ENCODE peak calls at places on chromosomes 16 and 17, in four cellular contexts. R is GM23338, O is prostate gland, Y is retinal pigment epithelial cell. T is an unnamed sample.

GRCh38 chr16:12538667-12539081 is 265.0 kb downstream of the CPPED1 start:
- DNase-seq in R (no peak), O (no peak), Y (no peak), T (peak)

GRCh38 chr16:22265351-22265750 is 31.9 kb upstream of the POLR3E start:
- DNase-seq in R (no peak), O (no peak), Y (no peak), T (no peak)

GRCh38 chr17:63963123-63963522 is 9.6 kb downstream of the SCN4A start:
- DNase-seq in R (no peak), O (no peak), Y (no peak), T (no peak)

GRCh38 chr17:69348441-69348840 is 21.5 kb upstream of the ABCA5 start:
- DNase-seq in R (no peak), O (no peak), Y (no peak), T (no peak)

GRCh38 chr17:43517615-43518386 is 28.3 kb downstream of the ETV4 start:
- DNase-seq in R (no peak), O (no peak), Y (no peak), T (no peak)

GRCh38 chr17:77287432-77288068 is 146.8 kb downstream of the SEC14L1 start:
- DNase-seq in R (peak), O (peak), Y (peak), T (no peak)

GRCh38 chr17:3766783-3767182 is 34.2 kb downstream of the ITGAE start:
- DNase-seq in R (no peak), O (no peak), Y (no peak), T (no peak)

GRCh38 chr16:49700222-49700927 is 155.5 kb downstream of the ZNF423 start:
- DNase-seq in R (peak), O (no peak), Y (no peak), T (no peak)

GRCh38 chr16:88376835-88377726 is 5.7 kb upstream of the ZNF469 start:
- DNase-seq in R (no peak), O (no peak), Y (no peak), T (no peak)

GRCh38 chr16:68889508-68890150 is 46.3 kb downstream of the TANGO6 start:
- DNase-seq in R (no peak), O (no peak), Y (no peak), T (no peak)

GRCh38 chr17:29867643-29868181 is 62.3 kb downstream of the SSH2 start:
- DNase-seq in R (peak), O (no peak), Y (no peak), T (no peak)

T was measured in NCI-H345.